ENCODE peak calls at places on chromosomes 3 and 15, in four cellular contexts. W is PC-3, Z is HCT116, L is hepatocyte. U is an unnamed sample.

GRCh38 chr15:28985691-28986090 is 99.9 kb downstream of the APBA2 start:
- DNase-seq in Z (no peak), L (no peak), W (no peak), U (no peak)

GRCh38 chr15:89776274-89777072 is at the start of gene MESP2:
- DNase-seq in W (peak), L (peak), Z (peak), U (peak)

GRCh38 chr3:96101013-96101412 is 713.4 kb upstream of the EPHA6 start:
- DNase-seq in Z (no peak), W (peak), L (no peak), U (no peak)

GRCh38 chr15:60932051-60932915 is 296.8 kb downstream of the RORA start:
- DNase-seq in W (peak), L (no peak), Z (peak), U (peak)

GRCh38 chr15:83977992-83978391 is 257.6 kb upstream of the GOLGA6L4 start:
- DNase-seq in Z (no peak), W (no peak), L (no peak), U (no peak)

GRCh38 chr15:36256258-36256825 is 323.1 kb upstream of the CDIN1 start:
- DNase-seq in Z (no peak), W (no peak), L (peak), U (no peak)

GRCh38 chr15:70559223-70559823 is 204.0 kb downstream of the UACA start:
- DNase-seq in W (no peak), L (peak), Z (no peak), U (peak)

GRCh38 chr15:74302821-74303359 is 64.6 kb downstream of the CYP11A1 start:
- DNase-seq in Z (no peak), W (peak), L (peak), U (peak)

GRCh38 chr15:73989001-73989798 is 2.9 kb downstream of the STOML1 start:
- DNase-seq in L (peak), Z (peak), W (peak), U (no peak)

GRCh38 chr3:185537369-185537970 is 14.9 kb downstream of the LIPH start:
- DNase-seq in W (peak), L (peak), Z (peak), U (peak)

GRCh38 chr3:107855710-107856109 is 235.1 kb downstream of the CD47 start:
- DNase-seq in L (peak), W (peak), Z (peak), U (peak)

GRCh38 chr3:170712798-170713197 is 126.9 kb upstream of the SLC7A14 start:
- DNase-seq in Z (no peak), W (no peak), L (no peak), U (no peak)

GRCh38 chr3:42539871-42540714 is 37.6 kb downstream of the VIPR1 start:
- DNase-seq in Z (peak), W (peak), L (peak), U (peak)

GRCh38 chr15:55530861-55531313 is 22.9 kb upstream of the DNAAF4 start:
- DNase-seq in W (peak), L (peak), Z (no peak), U (no peak)

GRCh38 chr15:73712107-73712506 is 27.9 kb downstream of the CD276 start:
- DNase-seq in Z (no peak), L (no peak), W (no peak), U (no peak)

GRCh38 chr3:117790256-117790987 is 1080.8 kb downstream of the TUSC7 start:
- DNase-seq in Z (no peak), W (no peak), L (no peak), U (no peak)

GRCh38 chr3:149299938-149300791 is 33.3 kb downstream of the TM4SF18 start:
- DNase-seq in Z (peak), L (peak), W (peak), U (peak)

GRCh38 chr15:65369148-65369547 is 8.7 kb downstream of the IGDCC3 start:
- DNase-seq in Z (no peak), L (no peak), W (no peak), U (no peak)
- H3K27ac ChIP-seq in Z (no peak), L (no peak), W (no peak), U (no peak)

GRCh38 chr3:46359748-46360509 is 6.0 kb downstream of the CCR2 start:
- DNase-seq in W (peak), L (no peak), Z (no peak), U (peak)
- H3K4me3 ChIP-seq in W (no peak), L (no peak), Z (no peak), U (no peak)

DNA sequence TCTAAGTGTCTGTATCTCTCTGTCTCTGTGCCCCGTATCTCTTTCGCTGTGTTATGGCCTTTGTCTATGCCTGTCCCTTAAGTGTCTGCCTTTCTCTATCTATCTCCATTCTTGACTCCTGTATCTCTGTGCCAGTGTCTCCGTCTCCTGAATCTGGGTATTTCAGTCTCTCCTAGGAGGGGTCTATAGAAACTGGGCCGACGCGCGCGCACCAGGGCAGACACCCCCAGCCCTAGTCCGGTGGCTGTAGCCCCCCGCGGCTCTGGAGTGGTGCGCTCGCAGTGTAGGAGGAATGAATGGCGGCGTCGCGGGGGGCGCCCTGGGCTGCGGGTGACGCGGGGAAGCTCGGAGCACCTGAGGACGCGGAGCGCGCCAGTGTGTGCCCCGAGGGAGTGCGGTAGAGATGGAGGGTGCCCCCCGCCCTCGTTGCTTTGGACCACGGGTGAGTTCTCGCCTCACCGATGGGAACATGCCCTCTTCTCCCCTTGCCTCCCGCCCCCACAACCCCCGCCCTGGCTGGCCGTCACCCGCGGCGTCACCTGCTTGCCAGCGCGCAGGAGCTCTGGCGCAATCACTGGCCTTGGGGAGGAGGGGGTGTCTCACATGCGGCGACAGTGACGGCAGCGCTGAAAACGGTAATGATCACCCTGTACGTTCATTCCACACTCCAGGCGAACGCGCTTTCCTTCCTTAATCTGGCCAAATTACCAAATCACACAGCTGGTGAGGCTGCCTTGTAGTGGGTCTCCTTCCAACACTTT is 993 bp upstream of the CAMK2N2 start:
- DNase-seq in W (no peak), Z (no peak), L (peak), U (no peak)
- TF ChIP-seq EZH2 in W (no peak), Z (no peak), L (peak), U (no peak)

GRCh38 chr3:37993811-37994638 is 3.4 kb downstream of the VILL start:
- DNase-seq in Z (no peak), W (no peak), L (peak), U (peak)
- H3K27ac ChIP-seq in Z (no peak), W (no peak), L (peak), U (peak)

DNA sequence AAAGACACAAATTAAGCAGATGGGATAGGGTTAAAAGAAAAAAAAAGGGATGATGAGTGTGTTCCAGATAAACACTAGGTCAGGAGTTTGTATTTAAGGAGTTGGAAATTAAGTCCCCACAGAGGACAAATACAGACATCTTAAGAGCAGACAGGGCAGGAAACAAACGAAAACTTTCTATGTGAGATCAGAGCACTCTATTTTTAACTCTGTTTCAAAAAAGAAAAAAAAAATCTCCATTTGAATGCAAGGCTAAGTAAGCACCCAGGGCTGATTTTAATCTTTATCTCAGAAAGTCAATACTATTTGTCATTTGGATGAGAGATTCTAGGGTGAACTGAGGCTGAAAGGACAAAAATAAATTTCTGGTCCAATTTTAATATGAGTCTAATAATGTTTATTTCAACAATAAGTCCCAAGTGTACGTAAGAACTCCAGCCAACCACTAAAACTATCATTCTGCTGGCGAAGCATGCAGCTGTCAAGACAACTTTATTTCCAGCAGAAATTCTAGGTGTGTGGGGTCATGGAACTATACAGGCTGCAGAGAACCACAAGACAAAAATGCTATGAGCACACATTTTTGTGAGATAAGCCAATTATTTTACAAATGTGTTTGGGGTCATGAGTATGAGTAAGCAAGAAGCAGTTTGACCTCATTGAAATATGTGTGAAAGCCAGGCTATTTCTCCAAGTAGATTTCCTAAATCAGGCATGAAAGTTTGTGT is 186.1 kb downstream of the FMN1 start:
- DNase-seq in L (no peak), W (no peak), Z (no peak), U (no peak)
- H3K4me3 ChIP-seq in L (no peak), W (no peak), Z (no peak), U (no peak)